ENCODE peak calls at places on chromosomes 5 and 9, in six cellular contexts. O, A, G, C, V and D are unnamed samples.

GRCh38 chr5:172678902-172679301 is 37.8 kb downstream of the NEURL1B start:
- DNase-seq in G (peak; percentile 67), V (no peak), O (no peak), A (no peak), C (no peak), D (no peak)

GRCh38 chr5:95646569-95647330 is at the start of gene RFESD:
- DNase-seq in O (peak; percentile 98), V (peak; percentile 93), C (peak; percentile 84), G (peak; percentile 100), A (peak; percentile 96), D (peak; percentile 92)

GRCh38 chr9:38160613-38161215 is 91.7 kb upstream of the SHB start:
- DNase-seq in G (peak; percentile 74), C (peak; percentile 33), V (peak; percentile 53), O (peak; percentile 91), A (peak; percentile 55), D (peak; percentile 79)

GRCh38 chr9:96258967-96259366 is 43.0 kb downstream of the HSD17B3 start:
- DNase-seq in A (no peak), C (no peak), V (no peak), G (no peak), O (peak; percentile 45), D (no peak)

GRCh38 chr9:87445646-87446045 is 52.0 kb upstream of the DAPK1 start:
- DNase-seq in C (peak; percentile 8), G (peak; percentile 30), A (peak; percentile 12), V (no peak), O (peak; percentile 76), D (peak; percentile 31)

GRCh38 chr9:118529210-118529609 is 825.0 kb downstream of the TLR4 start:
- DNase-seq in C (no peak), O (no peak), A (peak; percentile 30), G (no peak), V (no peak), D (no peak)

GRCh38 chr9:5493597-5494511 is 16.5 kb upstream of the PDCD1LG2 start:
- DNase-seq in G (peak; percentile 29), A (peak; percentile 96), C (peak; percentile 94), O (no peak), V (no peak), D (no peak)

GRCh38 chr5:133926960-133927615 is 41.3 kb downstream of the C5orf15 start:
- DNase-seq in G (no peak), V (no peak), A (peak; percentile 5), C (no peak), O (no peak), D (no peak)

GRCh38 chr5:149485655-149486615 is 65.3 kb downstream of the CSNK1A1 start:
- DNase-seq in A (peak; percentile 100), O (no peak), G (peak; percentile 90), V (no peak), C (peak; percentile 100), D (no peak)

GRCh38 chr5:170896779-170897178 is 35.0 kb downstream of the RANBP17 start:
- DNase-seq in O (peak; percentile 89), V (no peak), C (no peak), A (peak; percentile 60), G (no peak), D (peak; percentile 21)

GRCh38 chr9:6354072-6354686 is 26.0 kb downstream of the TPD52L3 start:
- DNase-seq in O (peak; percentile 76), G (no peak), V (no peak), A (peak; percentile 80), C (peak; percentile 61), D (peak; percentile 11)

GRCh38 chr5:84696651-84697050 is 312.0 kb upstream of the EDIL3 start:
- DNase-seq in A (peak; percentile 9), V (no peak), G (no peak), O (no peak), C (peak; percentile 76), D (no peak)

GRCh38 chr9:16521868-16522381 is 348.5 kb downstream of the BNC2 start:
- DNase-seq in C (no peak), O (no peak), G (peak; percentile 13), V (no peak), A (peak; percentile 91), D (no peak)

GRCh38 chr9:108383801-108384200 is 472.0 kb downstream of the ACTL7B start:
- DNase-seq in C (no peak), A (peak; percentile 35), V (no peak), O (no peak), G (no peak), D (no peak)

DNA sequence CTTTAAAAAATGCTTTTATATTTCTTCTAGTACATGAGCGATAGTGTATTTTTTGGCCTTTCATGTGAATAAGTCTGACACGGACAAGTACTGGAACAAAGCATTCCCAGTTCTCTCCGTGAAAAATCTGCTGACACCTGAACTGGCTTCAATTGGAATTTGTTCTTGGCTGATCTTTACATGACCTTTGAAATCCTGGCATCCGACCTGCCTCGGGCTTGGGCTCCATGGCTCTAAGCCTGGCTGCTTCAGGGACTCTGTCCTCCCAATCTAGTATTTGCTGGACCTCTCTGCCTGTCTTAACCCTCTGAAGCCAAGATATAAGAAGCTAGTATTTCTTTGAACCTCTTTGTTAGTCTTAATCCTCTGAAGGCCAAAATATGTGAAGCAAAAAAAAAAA is 470.8 kb downstream of the TUSC1 start:
- DNase-seq in G (no peak), O (no peak), C (no peak), A (no peak), V (no peak), D (no peak)
- TF ChIP-seq CTCF in G (no peak), O (no peak), C (no peak), A (no peak), V (no peak), D (no peak)

GRCh38 chr9:21473236-21473635 is 8.9 kb downstream of the IFNE start:
- DNase-seq in C (no peak), G (no peak), A (no peak), V (no peak), O (peak; percentile 30), D (no peak)
- TF ChIP-seq CTCF in C (peak; percentile 2), G (no peak), A (peak; percentile 13), V (no peak), O (no peak), D (no peak)

GRCh38 chr5:43042626-43043399 is 2.7 kb upstream of the ANXA2R start:
- DNase-seq in V (peak; percentile 69), G (peak; percentile 69), O (peak; percentile 55), A (peak; percentile 69), C (peak; percentile 50), D (peak; percentile 47)

GRCh38 chr5:43043400-43043756 is 3.3 kb upstream of the ANXA2R start:
- DNase-seq in V (no peak), G (no peak), C (no peak), O (no peak), A (no peak), D (no peak)

GRCh38 chr5:43041131-43041668 is 1.1 kb upstream of the ANXA2R start:
- DNase-seq in G (peak; percentile 36), C (no peak), A (no peak), O (no peak), V (peak; percentile 50), D (no peak)

GRCh38 chr5:43041669-43042175 is 1.6 kb upstream of the ANXA2R start:
- DNase-seq in A (peak; percentile 89), C (peak; percentile 65), V (no peak), G (peak; percentile 63), O (peak; percentile 57), D (peak; percentile 44)

GRCh38 chr5:43042176-43042625 is 2.1 kb upstream of the ANXA2R start:
- DNase-seq in G (peak; percentile 79), V (peak; percentile 89), A (peak; percentile 71), O (peak; percentile 78), C (peak; percentile 47), D (peak; percentile 57)
- TF ChIP-seq CTCF in G (no peak), V (no peak), A (no peak), O (peak; percentile 3), C (peak; percentile 38), D (peak; percentile 35)

DNA sequence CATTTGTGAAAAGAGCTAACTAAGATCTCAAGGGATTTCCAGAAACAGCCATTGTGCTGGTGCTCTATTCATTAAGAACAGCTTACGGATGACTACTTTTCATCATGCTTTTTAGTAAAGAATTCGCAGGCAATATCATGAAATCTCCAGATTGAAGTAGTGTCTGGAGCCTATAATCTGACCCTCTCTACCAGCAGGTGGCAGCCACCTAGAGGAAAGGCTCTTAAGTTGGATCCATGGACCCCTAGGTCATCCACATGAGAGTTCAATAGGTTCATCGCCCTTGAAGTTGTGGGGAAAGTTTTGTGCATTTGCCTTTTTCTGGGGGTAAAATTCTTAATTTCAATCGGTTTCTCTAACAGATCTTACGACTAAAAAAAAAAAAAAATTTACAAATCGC is 82.3 kb downstream of the SLC1A3 start:
- DNase-seq in G (no peak), A (peak; percentile 34), O (peak; percentile 75), V (no peak), C (peak; percentile 25), D (no peak)
- TF ChIP-seq CTCF in G (no peak), A (peak; percentile 45), O (peak; percentile 65), V (no peak), C (peak; percentile 51), D (peak; percentile 52)

GRCh38 chr9:132545578-132545977 is 36.8 kb upstream of the BARHL1 start:
- DNase-seq in A (no peak), C (no peak), V (no peak), O (no peak), G (no peak), D (no peak)

GRCh38 chr9:132547976-132548730 is 34.3 kb upstream of the BARHL1 start:
- DNase-seq in O (no peak), G (no peak), V (no peak), A (no peak), C (no peak), D (no peak)

GRCh38 chr9:132547436-132547835 is 35.0 kb upstream of the BARHL1 start:
- DNase-seq in V (no peak), O (no peak), C (no peak), G (no peak), A (no peak), D (no peak)

GRCh38 chr9:132547052-132547431 is 35.4 kb upstream of the BARHL1 start:
- DNase-seq in V (no peak), C (no peak), A (no peak), O (no peak), G (no peak), D (no peak)

GRCh38 chr9:132546148-132547051 is 36.0 kb upstream of the BARHL1 start:
- DNase-seq in V (no peak), G (no peak), A (peak; percentile 24), C (no peak), O (peak; percentile 82), D (peak; percentile 63)
- TF ChIP-seq CTCF in V (no peak), G (no peak), A (no peak), C (peak; percentile 25), O (peak; percentile 74), D (peak; percentile 75)

DNA sequence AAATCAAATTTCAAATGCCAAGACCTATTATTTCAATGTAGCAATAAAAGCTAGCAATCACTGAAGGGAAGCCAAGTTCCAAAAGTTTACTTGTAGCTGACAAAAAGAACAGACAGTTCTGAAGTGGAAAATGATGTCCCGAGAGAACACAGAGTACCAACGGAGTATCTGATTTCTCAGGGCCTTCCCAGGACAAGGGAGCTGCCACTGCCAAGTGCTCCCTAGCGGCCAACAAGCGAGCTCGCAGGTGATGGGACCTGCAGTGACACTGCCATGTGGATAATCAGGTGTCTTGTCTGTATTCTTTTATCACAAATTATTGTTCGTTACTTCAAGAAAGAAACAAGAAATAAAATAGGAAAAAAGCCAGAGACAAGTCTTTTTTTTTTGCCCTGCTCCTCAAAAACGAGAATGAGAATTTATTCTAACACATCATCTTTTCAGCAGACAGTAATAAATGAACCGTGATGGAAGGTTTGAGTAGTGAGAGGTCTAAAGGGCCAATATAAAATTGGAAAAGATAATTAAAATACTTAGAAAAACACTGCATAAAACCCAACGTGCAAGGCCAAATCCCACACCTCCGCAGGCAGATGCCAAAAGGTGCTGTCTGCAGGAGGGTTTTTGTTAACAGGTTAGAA is 159.4 kb downstream of the MYO10 start:
- DNase-seq in G (no peak), A (peak; percentile 18), C (no peak), O (peak; percentile 79), V (no peak), D (peak; percentile 26)
- TF ChIP-seq CTCF in G (no peak), A (peak; percentile 24), C (peak; percentile 5), O (peak; percentile 81), V (no peak), D (peak; percentile 62)